ENCODE peak calls at places on chromosomes 5 and 9, in four cellular contexts. Y, O, M and U are unnamed samples.

GRCh38 chr5:180495292-180495691 is 1.1 kb downstream of the CNOT6 start:
- DNase-seq in Y (peak), O (no peak), M (peak), U (no peak)

GRCh38 chr5:72392326-72392733 is 72.2 kb downstream of the PTCD2 start:
- DNase-seq in Y (no peak), M (peak), O (no peak), U (no peak)

GRCh38 chr5:157366741-157367684 is 93.0 kb upstream of the NIPAL4 start:
- DNase-seq in O (no peak), M (no peak), Y (no peak), U (no peak)

GRCh38 chr9:32725066-32725860 is 58.1 kb upstream of the TMEM215 start:
- DNase-seq in Y (no peak), O (no peak), M (no peak), U (no peak)

GRCh38 chr5:163730206-163730782 is 224.9 kb downstream of the MAT2B start:
- DNase-seq in O (no peak), Y (no peak), M (no peak), U (no peak)

GRCh38 chr9:120868339-120868675 is 8.7 kb downstream of the PHF19 start:
- DNase-seq in M (no peak), Y (no peak), O (no peak), U (no peak)

GRCh38 chr9:12777149-12778010 is 2.6 kb downstream of the LURAP1L start:
- DNase-seq in O (no peak), M (peak), Y (no peak), U (no peak)

GRCh38 chr9:113220467-113221002 is 542 bp downstream of the FKBP15 start:
- DNase-seq in Y (no peak), M (peak), O (no peak), U (no peak)

GRCh38 chr9:97555164-97555563 is 53.7 kb downstream of the TMOD1 start:
- DNase-seq in Y (peak), M (no peak), O (no peak), U (no peak)

GRCh38 chr9:104905153-104905901 is 22.6 kb downstream of the ABCA1 start:
- DNase-seq in Y (no peak), O (no peak), M (no peak), U (no peak)

GRCh38 chr5:42591026-42591425 is 165.6 kb upstream of the CCDC152 start:
- DNase-seq in M (no peak), O (no peak), Y (no peak), U (no peak)